ENCODE peak calls at places on chromosomes 4 and X, in four cellular contexts. R is choroid plexus epithelial cell; J is frontal cortex; Z is activated naive CD8-positive, alpha-beta T cell treated with anti-CD3 and anti-CD28 coated beads, Interleukin-2, amount 50 U/mL, for 16 hours. F is an unnamed sample.

GRCh38 chr4:56704074-56704473 is 23.0 kb upstream of the HOPX start:
- DNase-seq in Z (no peak), J (no peak), R (no peak), F (no peak)

GRCh38 chr4:140374130-140374477 is 658 bp downstream of the SCOC start:
- DNase-seq in J (no peak), R (no peak), Z (no peak), F (no peak)

GRCh38 chrX:129013574-129013973 is 509.7 kb downstream of the SMARCA1 start:
- DNase-seq in R (no peak), J (no peak), Z (no peak), F (no peak)

GRCh38 chr4:113474017-113474416 is 287.5 kb downstream of the CAMK2D start:
- DNase-seq in R (peak; percentile 93), J (no peak), Z (no peak), F (peak; percentile 87)

GRCh38 chr4:25810815-25811690 is 51.7 kb downstream of the SEL1L3 start:
- DNase-seq in J (no peak), R (peak; percentile 67), Z (no peak), F (peak; percentile 75)

GRCh38 chrX:151153086-151153485 is 23.3 kb upstream of the GPR50 start:
- DNase-seq in R (peak; percentile 20), J (no peak), Z (no peak), F (peak; percentile 24)

GRCh38 chr4:100557306-100557705 is 39.5 kb upstream of the EMCN start:
- DNase-seq in Z (no peak), R (no peak), J (no peak), F (no peak)

GRCh38 chr4:133000012-133000411 is 149.1 kb upstream of the PCDH10 start:
- DNase-seq in R (peak; percentile 12), J (no peak), Z (no peak), F (peak; percentile 33)

GRCh38 chr4:57147335-57148060 is 37.3 kb upstream of the IGFBP7 start:
- DNase-seq in J (no peak), Z (no peak), R (peak; percentile 74), F (peak; percentile 73)

GRCh38 chr4:123438031-123438430 is 41.4 kb downstream of the SPRY1 start:
- DNase-seq in J (no peak), Z (no peak), R (no peak), F (no peak)

GRCh38 chr4:146340798-146341197 is 126.5 kb downstream of the REELD1 start:
- DNase-seq in R (peak; percentile 53), J (no peak), Z (no peak), F (peak; percentile 56)

GRCh38 chr4:111045992-111046391 is 423.1 kb upstream of the PITX2 start:
- DNase-seq in J (no peak), R (no peak), Z (no peak), F (no peak)

GRCh38 chr4:71186566-71187398 is 152.0 kb upstream of the SLC4A4 start:
- DNase-seq in Z (no peak), R (peak; percentile 37), J (peak; percentile 77), F (peak; percentile 61)

GRCh38 chr4:153276966-153277365 is 67.5 kb upstream of the MND1 start:
- DNase-seq in J (no peak), Z (no peak), R (no peak), F (no peak)

GRCh38 chr4:20698820-20699219 is 1.4 kb upstream of the PACRGL start:
- DNase-seq in Z (no peak), J (no peak), R (no peak), F (no peak)

GRCh38 chr4:98421106-98421505 is 159.9 kb downstream of the RAP1GDS1 start:
- DNase-seq in Z (no peak), J (no peak), R (peak; percentile 84), F (peak; percentile 78)

GRCh38 chrX:45758319-45758718 is 557.6 kb upstream of the DIPK2B start:
- DNase-seq in J (no peak), R (peak; percentile 89), Z (no peak), F (peak; percentile 92)

GRCh38 chrX:22666441-22666840 is 333.3 kb upstream of the DDX53 start:
- DNase-seq in J (no peak), Z (no peak), R (peak; percentile 68), F (peak; percentile 18)

GRCh38 chr4:141890279-141890678 is 253.9 kb downstream of the IL15 start:
- DNase-seq in R (peak; percentile 3), Z (no peak), J (no peak), F (no peak)

GRCh38 chr4:169383724-169384123 is 113.0 kb upstream of the SH3RF1 start:
- DNase-seq in J (no peak), Z (no peak), R (peak; percentile 85), F (peak; percentile 94)

GRCh38 chr4:172245493-172245892 is 432.3 kb downstream of the GALNTL6 start:
- DNase-seq in Z (no peak), R (no peak), J (no peak), F (no peak)

GRCh38 chr4:139873111-139873866 is 207.7 kb downstream of the MGST2 start:
- DNase-seq in R (peak; percentile 58), J (no peak), Z (no peak), F (peak; percentile 36)

GRCh38 chrX:106437407-106437806 is 174.4 kb upstream of the RADX start:
- DNase-seq in Z (no peak), R (peak; percentile 0), J (no peak), F (no peak)

GRCh38 chr4:73222466-73223257 is 35.9 kb downstream of the ANKRD17 start:
- DNase-seq in R (peak; percentile 98), J (peak; percentile 31), Z (no peak), F (peak; percentile 96)

GRCh38 chr4:177375971-177376370 is 66.3 kb downstream of the AGA start:
- DNase-seq in J (no peak), R (no peak), Z (no peak), F (peak; percentile 28)

GRCh38 chr4:1404573-1405248 is 1.5 kb downstream of the NKX1-1 start:
- DNase-seq in R (no peak), Z (no peak), J (peak; percentile 42), F (no peak)

GRCh38 chr4:176270669-176271068 is 1.6 kb upstream of the ASB5 start:
- DNase-seq in Z (no peak), J (no peak), R (peak; percentile 97), F (peak; percentile 98)

GRCh38 chr4:110197421-110198398 is 705 bp downstream of the ELOVL6 start:
- DNase-seq in Z (peak; percentile 46), J (peak; percentile 57), R (peak; percentile 46), F (peak; percentile 54)

GRCh38 chr4:20764353-20764752 is 64.1 kb downstream of the PACRGL start:
- DNase-seq in R (peak; percentile 13), Z (no peak), J (no peak), F (no peak)

GRCh38 chr4:158769175-158769831 is 477 bp downstream of the FNIP2 start:
- DNase-seq in J (no peak), R (peak; percentile 34), Z (no peak), F (no peak)

GRCh38 chr4:89657931-89658700 is 178.8 kb downstream of the SNCA start:
- DNase-seq in J (peak; percentile 1), Z (no peak), R (peak; percentile 72), F (peak; percentile 57)

GRCh38 chrX:118839334-118839958 is 15.8 kb downstream of the ZCCHC12 start:
- DNase-seq in J (peak; percentile 77), R (peak; percentile 63), Z (peak; percentile 3), F (peak; percentile 31)

GRCh38 chrX:146278381-146278780 is 460.8 kb downstream of the SLITRK2 start:
- DNase-seq in R (no peak), J (no peak), Z (no peak), F (no peak)

GRCh38 chrX:24425806-24426205 is 39.3 kb upstream of the PDK3 start:
- DNase-seq in R (no peak), J (no peak), Z (no peak), F (no peak)

GRCh38 chrX:112822892-112823291 is 17.7 kb downstream of the AMOT start:
- DNase-seq in R (no peak), J (no peak), Z (no peak), F (no peak)

GRCh38 chrX:46574337-46574940 is 874 bp downstream of the CHST7 start:
- DNase-seq in J (no peak), R (peak; percentile 16), Z (no peak), F (no peak)

GRCh38 chrX:114615765-114616164 is 31.9 kb downstream of the HTR2C start:
- DNase-seq in J (no peak), Z (no peak), R (no peak), F (no peak)

GRCh38 chrX:2875798-2876399 is 47.2 kb downstream of the GYG2 start:
- DNase-seq in J (no peak), Z (no peak), R (peak; percentile 41), F (peak; percentile 15)

F was measured in astrocyte of the spinal cord.